ENCODE peak calls at places on chromosomes 13 and 19, in seven cellular contexts. Y is mucosa of descending colon; V is psoas muscle; B is heart left ventricle; W is pancreas; Q is CD4-positive, CD25-positive, alpha-beta regulatory T cell; U is cardiac muscle cell. J is an unnamed sample. For H3K4me1 and H3K9me3, the result is how much of the 10 kb centered on the place peaks cover.

GRCh38 chr13:114097893-114098688 is 34.3 kb downstream of the RASA3 start:
- DNase-seq in V (no peak), U (no peak), Q (no peak), B (peak), W (no peak), Y (peak), J (no peak)

GRCh38 chr13:94722596-94722995 is 10.3 kb upstream of the SOX21 start:
- DNase-seq in Y (no peak), Q (no peak), U (no peak), V (no peak), B (no peak), W (no peak), J (peak)

GRCh38 chr13:50075619-50076097 is 60.4 kb downstream of the KCNRG start:
- DNase-seq in U (no peak), Y (no peak), V (no peak), Q (peak), W (no peak), B (no peak), J (no peak)

GRCh38 chr13:48636550-48636949 is 17.2 kb upstream of the CYSLTR2 start:
- DNase-seq in W (no peak), B (no peak), V (no peak), Y (no peak), Q (no peak), U (peak), J (no peak)

GRCh38 chr19:21604941-21605548 is 99.6 kb downstream of the ZNF429 start:
- DNase-seq in W (peak), U (peak), Y (peak), V (no peak), B (no peak), Q (no peak), J (no peak)

GRCh38 chr13:29454931-29455481 is 140.5 kb downstream of the SLC7A1 start:
- DNase-seq in W (no peak), V (no peak), Y (no peak), B (no peak), Q (peak), U (peak), J (no peak)

GRCh38 chr13:63190219-63190618 is 1774.6 kb upstream of the PCDH20 start:
- DNase-seq in V (no peak), B (no peak), Y (no peak), W (no peak), U (no peak), Q (no peak), J (no peak)

GRCh38 chr13:33642374-33643065 is 175.4 kb upstream of the RFC3 start:
- DNase-seq in V (peak), U (peak), Y (no peak), Q (no peak), B (no peak), W (peak), J (no peak)

GRCh38 chr13:99981115-99982020 is at the start of gene ZIC2:
- DNase-seq in W (no peak), Q (no peak), B (peak), Y (peak), U (peak), V (no peak), J (peak)

GRCh38 chr13:52980695-52981094 is 47.9 kb upstream of the OLFM4 start:
- DNase-seq in W (no peak), U (no peak), V (no peak), B (no peak), Y (no peak), Q (no peak), J (no peak)

GRCh38 chr13:44272692-44273091 is 100.9 kb upstream of the SERP2 start:
- DNase-seq in Y (no peak), V (no peak), Q (no peak), B (no peak), W (no peak), U (peak), J (no peak)

GRCh38 chr19:48896191-48896720 is 2.3 kb downstream of the TULP2 start:
- DNase-seq in U (peak), V (peak), Q (peak), W (peak), Y (peak), B (peak), J (no peak)

GRCh38 chr19:46732966-46733692 is 12.7 kb upstream of the FKRP start:
- DNase-seq in Y (no peak), U (no peak), W (no peak), V (no peak), Q (no peak), B (peak), J (no peak)

GRCh38 chr13:91133941-91134772 is 213.3 kb upstream of the MIR17HG start:
- DNase-seq in W (peak), Y (no peak), Q (peak), B (no peak), U (peak), V (no peak), J (peak)

GRCh38 chr13:107441279-107441678 is 774.1 kb downstream of the LIG4 start:
- DNase-seq in V (no peak), Q (no peak), U (peak), Y (no peak), W (no peak), B (no peak), J (no peak)

GRCh38 chr19:6412111-6412999 is 12.3 kb downstream of the KHSRP start:
- DNase-seq in Y (peak), W (no peak), V (no peak), Q (peak), B (no peak), U (peak), J (peak)

GRCh38 chr13:106796280-106797047 is 228.5 kb upstream of the ARGLU1 start:
- DNase-seq in W (no peak), V (no peak), B (no peak), Y (no peak), U (peak), Q (no peak), J (no peak)

GRCh38 chr19:4284176-4284958 is 5.3 kb downstream of the SHD start:
- DNase-seq in U (no peak), V (no peak), Q (no peak), Y (peak), W (no peak), B (no peak), J (peak)

GRCh38 chr19:15613338-15613737 is 1.7 kb upstream of the CYP4F8 start:
- DNase-seq in Y (no peak), B (no peak), Q (no peak), V (no peak), W (no peak), U (no peak), J (no peak)

DNA sequence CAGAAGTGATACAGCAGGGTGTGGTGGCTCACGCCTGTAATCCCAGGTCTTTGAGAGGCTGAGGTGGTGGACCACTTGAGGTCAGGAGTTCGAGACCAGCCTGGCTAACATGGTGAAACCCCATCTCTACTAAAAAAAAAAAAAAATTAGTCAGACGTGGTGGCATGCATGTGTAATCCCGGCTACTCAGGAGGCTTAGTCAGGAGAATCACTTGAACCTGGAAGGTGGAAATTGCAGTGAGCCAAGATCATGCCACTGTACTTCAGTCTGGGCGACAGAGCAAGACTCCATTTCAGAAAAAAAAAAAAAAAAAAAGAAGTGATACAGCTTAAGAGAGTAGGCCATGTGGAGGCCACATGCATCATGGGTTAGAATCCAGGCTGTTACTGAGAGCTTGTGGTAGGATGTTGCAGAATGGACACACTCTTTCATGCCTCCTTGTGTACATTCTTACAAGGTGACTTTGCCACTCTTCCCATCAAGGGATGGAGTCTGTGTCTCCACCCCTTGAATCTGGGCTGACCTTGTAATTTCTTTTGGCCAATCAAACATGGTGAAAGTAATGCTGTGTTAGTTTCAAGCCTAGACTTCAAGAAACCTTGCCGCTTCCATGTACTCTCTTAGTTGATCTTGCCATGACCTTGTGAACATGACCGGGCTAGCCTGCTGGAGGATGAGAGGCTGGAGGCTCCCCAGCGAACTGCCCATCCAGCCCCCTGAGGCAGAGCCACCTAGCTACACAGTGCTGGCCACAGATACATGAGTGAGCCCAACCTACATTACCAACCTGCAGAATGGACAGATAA is 12.3 kb downstream of the FAM187B start:
- DNase-seq in Y (no peak), U (no peak), V (no peak), B (no peak), W (no peak), Q (peak), J (no peak)
- H3K4me1 ChIP-seq in Y (under half), U (under half), V (under half), B (under half), W (under half), Q (under half), J (under half)

GRCh38 chr13:109156181-109156935 is 526.9 kb downstream of the MYO16 start:
- DNase-seq in U (peak), B (no peak), V (no peak), Y (no peak), Q (no peak), W (no peak), J (no peak)
- H3K4me3 ChIP-seq in U (no peak), B (peak), V (no peak), Y (no peak), Q (no peak), W (no peak), J (no peak)

GRCh38 chr19:12350185-12350889 is 15.1 kb downstream of the ZNF442 start:
- DNase-seq in Q (no peak), W (no peak), U (no peak), B (no peak), V (no peak), Y (no peak), J (no peak)
- H3K9me3 ChIP-seq in Q (half or more), W (under half), U (under half), B (under half), V (half or more), Y (half or more), J (under half)

GRCh38 chr19:14375055-14375581 is 6.1 kb upstream of the ADGRE5 start:
- DNase-seq in Y (peak), V (peak), Q (peak), B (peak), W (no peak), U (no peak), J (no peak)
- H3K4me1 ChIP-seq in Y (under half), V (under half), Q (half or more), B (under half), W (under half), U (under half), J (under half)

GRCh38 chr19:10963865-10964264 is 3.0 kb downstream of the SMARCA4 start:
- DNase-seq in Y (no peak), Q (no peak), V (no peak), W (no peak), B (no peak), U (no peak), J (no peak)
- H3K4me3 ChIP-seq in Y (no peak), Q (no peak), V (no peak), W (no peak), B (no peak), U (no peak), J (no peak)

GRCh38 chr19:57552432-57552831 is 7.2 kb downstream of the ZNF550 start:
- DNase-seq in Y (no peak), Q (no peak), B (no peak), V (no peak), W (no peak), U (no peak), J (no peak)
- H3K9me3 ChIP-seq in Y (half or more), Q (half or more), B (under half), V (half or more), W (under half), U (under half), J (under half)

GRCh38 chr19:35316560-35316959 is 12.4 kb upstream of the CD22 start:
- DNase-seq in W (no peak), V (no peak), Q (no peak), U (no peak), Y (no peak), B (peak), J (no peak)

GRCh38 chr19:35317464-35318043 is 11.4 kb upstream of the CD22 start:
- DNase-seq in W (no peak), U (no peak), B (no peak), V (no peak), Q (no peak), Y (no peak), J (no peak)

GRCh38 chr19:35318679-35319448 is 10.1 kb upstream of the CD22 start:
- DNase-seq in Q (no peak), W (no peak), B (peak), U (peak), Y (no peak), V (peak), J (no peak)

GRCh38 chr19:35322014-35322413 is 7.0 kb upstream of the CD22 start:
- DNase-seq in U (no peak), W (no peak), V (no peak), Y (no peak), Q (no peak), B (peak), J (no peak)

DNA sequence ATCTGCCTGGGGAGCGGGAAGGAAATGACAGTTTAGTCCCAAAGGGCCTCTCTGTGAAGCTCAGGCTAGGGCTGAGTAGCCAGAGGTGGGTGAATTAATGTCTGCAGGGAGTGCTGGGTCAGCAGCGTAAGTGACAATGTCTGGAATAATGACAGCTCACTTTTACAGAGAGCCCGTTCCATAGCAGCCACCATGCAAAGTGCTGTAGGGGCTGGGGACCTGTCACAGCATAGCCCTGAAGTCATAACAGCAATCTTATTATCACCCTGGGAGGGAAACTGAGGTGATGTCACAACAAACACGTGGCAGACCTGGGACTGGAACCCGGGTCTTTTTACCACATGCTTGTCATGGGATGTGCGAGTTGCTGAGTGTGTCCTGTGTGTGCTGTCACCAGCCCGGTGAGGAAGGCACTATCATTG is 8.7 kb upstream of the CD22 start:
- DNase-seq in V (no peak), W (no peak), B (peak), U (no peak), Q (no peak), Y (no peak), J (no peak)
- H3K4me1 ChIP-seq in V (under half), W (under half), B (under half), U (under half), Q (under half), Y (under half), J (under half)

GRCh38 chr13:27353653-27354052 is 70.8 kb upstream of the GTF3A start:
- DNase-seq in U (no peak), Y (no peak), Q (no peak), W (no peak), B (no peak), V (no peak), J (no peak)

GRCh38 chr13:27353166-27353583 is 71.2 kb upstream of the GTF3A start:
- DNase-seq in V (no peak), U (peak), Q (peak), Y (no peak), B (no peak), W (no peak), J (no peak)

GRCh38 chr13:27354379-27354778 is 70.0 kb upstream of the GTF3A start:
- DNase-seq in Y (no peak), Q (no peak), U (peak), W (no peak), B (no peak), V (no peak), J (no peak)

GRCh38 chr13:27355894-27356293 is 68.5 kb upstream of the GTF3A start:
- DNase-seq in U (no peak), B (no peak), V (no peak), W (no peak), Q (no peak), Y (no peak), J (no peak)

DNA sequence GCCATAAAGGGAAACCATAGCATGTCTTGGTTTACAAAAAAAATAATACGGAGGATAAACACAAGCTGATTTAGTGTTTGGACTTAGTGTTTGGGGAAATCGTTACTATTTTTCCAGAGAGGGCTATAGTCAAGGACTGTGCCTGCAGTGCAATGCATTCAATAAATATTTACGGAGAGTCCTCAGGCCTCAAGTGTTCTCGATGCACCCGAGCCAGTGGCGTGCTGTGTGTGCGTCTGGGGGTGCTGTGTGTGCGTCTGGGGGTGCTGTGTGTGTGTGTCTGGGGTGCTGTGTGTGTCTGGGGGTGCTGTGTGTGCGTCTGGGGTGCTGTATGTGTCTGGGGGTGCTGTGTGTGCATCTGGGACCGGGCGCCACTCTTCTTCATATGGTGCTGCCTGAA is 71.7 kb upstream of the GTF3A start:
- DNase-seq in V (no peak), Q (no peak), U (no peak), B (no peak), Y (no peak), W (no peak), J (no peak)
- H3K4me3 ChIP-seq in V (no peak), Q (no peak), U (no peak), B (no peak), Y (no peak), W (no peak), J (no peak)

GRCh38 chr19:55958356-55958755 is 10.7 kb downstream of the NLRP8 start:
- DNase-seq in Q (no peak), V (no peak), U (no peak), Y (no peak), B (no peak), W (no peak), J (no peak)

GRCh38 chr19:55959996-55960675 is 12.5 kb downstream of the NLRP8 start:
- DNase-seq in U (no peak), W (no peak), B (no peak), Y (no peak), V (no peak), Q (no peak), J (no peak)

GRCh38 chr19:55956431-55956830 is 8.8 kb downstream of the NLRP8 start:
- DNase-seq in W (no peak), U (no peak), V (no peak), Y (no peak), B (no peak), Q (no peak), J (no peak)

GRCh38 chr19:55962186-55962585 is 14.6 kb downstream of the NLRP8 start:
- DNase-seq in Q (no peak), W (no peak), Y (no peak), V (no peak), B (no peak), U (no peak), J (no peak)
- H3K9me3 ChIP-seq in Q (under half), W (under half), Y (under half), V (under half), B (under half), U (under half), J (under half)